ENCODE peak calls at places on chromosomes 6 and 20, in six cellular contexts. G is SJSA1, P is MCF 10A, J is H7, Y is neural crest cell, T is Calu3. Q is an unnamed sample.

GRCh38 chr20:41643504-41643938 is 25.3 kb upstream of the CHD6 start:
- DNase-seq in G (peak; percentile 57), P (peak; percentile 54), J (no peak), Y (no peak), T (peak; percentile 83), Q (peak; percentile 89)

GRCh38 chr6:8108031-8108660 is 5.8 kb upstream of the EEF1E1 start:
- DNase-seq in G (peak; percentile 90), P (peak; percentile 90), J (no peak), Y (no peak), T (peak; percentile 29), Q (peak; percentile 46)

GRCh38 chr6:27049863-27050781 is 197.4 kb upstream of the PRSS16 start:
- DNase-seq in G (no peak), P (no peak), J (peak; percentile 18), Y (no peak), T (no peak), Q (no peak)

GRCh38 chr6:26197736-26198625 is 110.8 kb downstream of the HFE start:
- DNase-seq in G (peak; percentile 59), P (peak; percentile 56), J (no peak), Y (no peak), T (no peak), Q (no peak)

GRCh38 chr6:35752330-35752729 is 15.5 kb downstream of the ARMC12 start:
- DNase-seq in G (no peak), P (no peak), J (no peak), Y (no peak), T (no peak), Q (no peak)

GRCh38 chr6:145813285-145814034 is 1.1 kb downstream of the FBXO30 start:
- DNase-seq in G (no peak), P (peak; percentile 61), J (no peak), Y (no peak), T (no peak), Q (peak; percentile 48)

GRCh38 chr6:169097336-169098052 is 156.2 kb downstream of the THBS2 start:
- DNase-seq in G (peak; percentile 85), P (peak; percentile 4), J (no peak), Y (no peak), T (no peak), Q (no peak)

GRCh38 chr6:16562498-16562897 is 198.8 kb downstream of the ATXN1 start:
- DNase-seq in G (no peak), P (no peak), J (no peak), Y (no peak), T (no peak), Q (no peak)

GRCh38 chr6:133992992-133993682 is 40.1 kb downstream of the TBPL1 start:
- DNase-seq in G (no peak), P (no peak), J (no peak), Y (no peak), T (no peak), Q (no peak)

GRCh38 chr6:36701401-36701991 is 3.9 kb downstream of the RAB44 start:
- DNase-seq in G (no peak), P (peak; percentile 66), J (peak; percentile 66), Y (no peak), T (peak; percentile 52), Q (no peak)

GRCh38 chr20:22918286-22918983 is 116.7 kb upstream of the SSTR4 start:
- DNase-seq in G (no peak), P (no peak), J (no peak), Y (no peak), T (no peak), Q (no peak)

GRCh38 chr20:25009218-25010145 is 16.9 kb upstream of the APMAP start:
- DNase-seq in G (peak; percentile 48), P (no peak), J (no peak), Y (no peak), T (no peak), Q (no peak)